ENCODE peak calls at places on chromosomes 12 and 14, in ten cellular contexts. D is fibroblast of pulmonary artery, H is coronary artery, M is HCT116, A is transverse colon, K is body of pancreas, I is A549, B is lower lobe of right lung, F is progenitor cell of endocrine pancreas, W is HFFc6. G is an unnamed sample.

GRCh38 chr14:55911794-55912193 is 206.4 kb upstream of the PELI2 start:
- DNase-seq in D (no peak), H (no peak), M (no peak), A (no peak), K (no peak), I (no peak), B (no peak), F (no peak), W (no peak), G (no peak)

GRCh38 chr14:31530136-31530535 is 31.1 kb upstream of the NUBPL start:
- DNase-seq in D (peak), H (no peak), M (no peak), A (no peak), K (no peak), I (no peak), B (no peak), F (no peak), W (no peak), G (no peak)

GRCh38 chr12:111991535-111991934 is 21.4 kb downstream of the TMEM116 start:
- DNase-seq in D (no peak), H (no peak), M (no peak), A (no peak), K (no peak), I (no peak), B (no peak), F (no peak), W (no peak), G (no peak)

GRCh38 chr12:109389146-109389545 is 41.4 kb downstream of the MYO1H start:
- DNase-seq in D (no peak), H (no peak), M (no peak), A (no peak), K (no peak), I (peak), B (no peak), F (no peak), W (no peak), G (no peak)

GRCh38 chr14:98924046-98924445 is 348.0 kb downstream of the BCL11B start:
- DNase-seq in D (no peak), H (no peak), M (no peak), A (no peak), K (no peak), I (no peak), B (no peak), F (no peak), W (no peak), G (no peak)

GRCh38 chr12:87413784-87414183 is 615.4 kb downstream of the C12orf50 start:
- DNase-seq in D (peak), H (no peak), M (no peak), A (no peak), K (no peak), I (no peak), B (no peak), F (no peak), W (no peak), G (no peak)

GRCh38 chr12:60106207-60106606 is 510.4 kb downstream of the SLC16A7 start:
- DNase-seq in D (peak), H (no peak), M (no peak), A (no peak), K (no peak), I (peak), B (no peak), F (no peak), W (peak), G (no peak)

GRCh38 chr14:100691395-100692025 is 35.2 kb upstream of the DLK1 start:
- DNase-seq in D (no peak), H (no peak), M (no peak), A (no peak), K (peak), I (no peak), B (no peak), F (no peak), W (no peak), G (no peak)

GRCh38 chr14:72472845-72473244 is 421.1 kb downstream of the DPF3 start:
- DNase-seq in D (peak), H (no peak), M (peak), A (no peak), K (no peak), I (peak), B (no peak), F (no peak), W (no peak), G (no peak)

GRCh38 chr12:1473418-1473817 is 121.0 kb downstream of the FBXL14 start:
- DNase-seq in D (no peak), H (no peak), M (no peak), A (peak), K (peak), I (no peak), B (no peak), F (no peak), W (no peak), G (no peak)

GRCh38 chr12:88471641-88472040 is 108.6 kb downstream of the KITLG start:
- DNase-seq in D (peak), H (no peak), M (peak), A (no peak), K (peak), I (peak), B (no peak), F (no peak), W (peak), G (peak)

GRCh38 chr12:110921262-110921661 is 883 bp upstream of the MYL2 start:
- DNase-seq in D (peak), H (no peak), M (no peak), A (no peak), K (no peak), I (peak), B (no peak), F (no peak), W (peak), G (no peak)

GRCh38 chr12:43722621-43723020 is 36.0 kb downstream of the PUS7L start:
- DNase-seq in D (no peak), H (no peak), M (no peak), A (no peak), K (no peak), I (no peak), B (no peak), F (no peak), W (no peak), G (no peak)

GRCh38 chr12:43730283-43730682 is 28.3 kb downstream of the PUS7L start:
- DNase-seq in D (no peak), H (no peak), M (no peak), A (no peak), K (no peak), I (no peak), B (no peak), F (no peak), W (no peak), G (no peak)

GRCh38 chr12:43728698-43729097 is 29.9 kb downstream of the PUS7L start:
- DNase-seq in D (no peak), H (no peak), M (no peak), A (no peak), K (no peak), I (no peak), B (no peak), F (no peak), W (no peak), G (no peak)

GRCh38 chr12:43723134-43723533 is 35.5 kb downstream of the PUS7L start:
- DNase-seq in D (no peak), H (no peak), M (no peak), A (no peak), K (no peak), I (no peak), B (no peak), F (no peak), W (no peak), G (no peak)

GRCh38 chr12:43728117-43728516 is 30.5 kb downstream of the PUS7L start:
- DNase-seq in D (peak), H (no peak), M (no peak), A (no peak), K (no peak), I (no peak), B (no peak), F (no peak), W (no peak), G (no peak)
- TF ChIP-seq CTCF in D (peak), H (no peak), M (peak), A (no peak), K (no peak), I (peak), B (peak), F (peak), W (peak), G (peak)

GRCh38 chr12:124947561-124948398 is 33.3 kb upstream of the UBC start:
- DNase-seq in D (no peak), H (no peak), M (no peak), A (no peak), K (no peak), I (no peak), B (no peak), F (no peak), W (no peak), G (no peak)
- TF ChIP-seq CTCF in D (no peak), H (no peak), M (no peak), A (no peak), K (no peak), I (no peak), B (no peak), F (no peak), W (no peak), G (no peak)

DNA sequence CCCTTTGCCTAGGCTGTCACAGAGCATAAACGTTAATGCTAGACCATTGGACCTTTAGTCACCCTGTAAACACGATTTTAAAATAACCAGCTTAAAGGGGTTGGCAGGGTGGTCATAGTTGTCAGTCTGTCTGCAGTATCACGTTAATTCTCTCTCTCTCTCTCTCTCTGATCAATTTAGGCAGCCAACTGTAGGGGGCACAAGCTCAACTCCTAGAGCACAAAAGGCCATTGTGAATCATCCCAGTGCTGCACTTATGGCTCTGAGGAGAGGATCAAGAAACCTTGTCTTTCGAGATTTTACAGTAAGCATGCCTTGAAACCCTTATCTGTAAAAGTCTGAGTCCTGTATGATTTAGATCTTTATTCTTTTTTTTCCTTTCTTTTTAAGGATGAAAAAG is 97.1 kb downstream of the SCAF11 start:
- DNase-seq in D (peak), H (no peak), M (peak), A (no peak), K (no peak), I (peak), B (no peak), F (no peak), W (no peak), G (no peak)
- TF ChIP-seq CTCF in D (peak), H (no peak), M (no peak), A (no peak), K (no peak), I (peak), B (no peak), F (peak), W (peak), G (no peak)

DNA sequence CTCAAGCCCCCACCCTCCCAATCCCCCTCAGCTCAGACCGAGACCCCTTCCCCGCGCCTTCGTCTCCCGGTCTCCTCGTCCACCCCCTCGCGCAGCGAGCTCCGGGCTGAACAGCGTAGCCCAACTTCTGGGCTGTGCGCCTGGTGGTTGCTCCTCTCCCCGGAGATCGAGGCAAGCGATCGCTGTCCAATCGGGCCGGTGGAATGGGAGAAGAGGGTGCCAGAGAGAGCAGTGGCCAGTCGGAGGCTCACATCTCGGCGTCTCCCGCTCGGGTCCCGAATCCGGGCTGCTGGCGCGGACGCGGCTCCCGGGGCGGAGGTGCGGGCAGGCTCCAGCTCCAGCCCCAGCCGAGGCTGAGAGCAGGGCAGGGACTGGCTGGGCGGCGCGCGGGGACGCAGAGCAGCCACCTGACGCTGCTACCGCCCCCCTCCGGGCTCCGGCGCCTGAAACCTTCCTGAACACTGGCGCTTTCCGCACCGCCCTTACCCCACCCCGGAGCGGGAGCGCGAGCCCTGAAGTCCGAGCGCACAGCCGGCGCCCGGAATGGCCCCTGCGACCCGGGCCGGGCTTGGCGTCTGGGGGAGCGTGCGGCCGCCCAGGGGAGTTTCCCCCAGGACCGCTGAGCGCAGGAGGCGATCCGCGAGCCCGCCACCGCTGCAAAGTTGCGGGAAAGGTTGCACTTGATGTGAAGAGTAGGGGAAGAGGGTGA is 508 bp upstream of the KCNH5 start:
- DNase-seq in D (peak), H (no peak), M (no peak), A (no peak), K (peak), I (peak), B (peak), F (peak), W (no peak), G (no peak)
- TF ChIP-seq CTCF in D (no peak), H (no peak), M (no peak), A (no peak), K (no peak), I (no peak), B (no peak), F (peak), W (no peak), G (no peak)

GRCh38 chr12:130872179-130873096 is 572 bp downstream of the RAN start:
- DNase-seq in D (peak), H (no peak), M (no peak), A (peak), K (peak), I (peak), B (peak), F (peak), W (no peak), G (peak)

GRCh38 chr12:130873106-130873795 is 1.4 kb downstream of the RAN start:
- DNase-seq in D (no peak), H (no peak), M (no peak), A (no peak), K (no peak), I (no peak), B (no peak), F (no peak), W (peak), G (no peak)

GRCh38 chr12:130871286-130872178 is at the start of gene RAN:
- DNase-seq in D (peak), H (peak), M (peak), A (peak), K (peak), I (peak), B (peak), F (peak), W (peak), G (peak)

GRCh38 chr12:130868412-130868811 is 3.5 kb upstream of the RAN start:
- DNase-seq in D (no peak), H (no peak), M (no peak), A (no peak), K (no peak), I (no peak), B (no peak), F (no peak), W (no peak), G (peak)

GRCh38 chr12:130870442-130871285 is 1.2 kb upstream of the RAN start:
- DNase-seq in D (peak), H (peak), M (peak), A (peak), K (peak), I (peak), B (peak), F (peak), W (peak), G (peak)
- TF ChIP-seq CTCF in D (peak), H (peak), M (no peak), A (peak), K (peak), I (peak), B (peak), F (peak), W (peak), G (no peak)

GRCh38 chr12:72136792-72137191 is 135.4 kb upstream of the TRHDE start:
- DNase-seq in D (no peak), H (no peak), M (no peak), A (no peak), K (no peak), I (no peak), B (no peak), F (no peak), W (no peak), G (no peak)

GRCh38 chr12:72146495-72146894 is 125.7 kb upstream of the TRHDE start:
- DNase-seq in D (no peak), H (no peak), M (no peak), A (no peak), K (no peak), I (no peak), B (no peak), F (no peak), W (no peak), G (no peak)

GRCh38 chr12:72139411-72139810 is 132.8 kb upstream of the TRHDE start:
- DNase-seq in D (no peak), H (no peak), M (no peak), A (no peak), K (no peak), I (no peak), B (no peak), F (no peak), W (no peak), G (no peak)

GRCh38 chr12:72144553-72144952 is 127.6 kb upstream of the TRHDE start:
- DNase-seq in D (no peak), H (no peak), M (no peak), A (no peak), K (no peak), I (no peak), B (no peak), F (no peak), W (no peak), G (no peak)

GRCh38 chr12:72141381-72141780 is 130.8 kb upstream of the TRHDE start:
- DNase-seq in D (peak), H (no peak), M (peak), A (no peak), K (no peak), I (peak), B (no peak), F (no peak), W (peak), G (no peak)
- TF ChIP-seq CTCF in D (no peak), H (no peak), M (no peak), A (no peak), K (no peak), I (no peak), B (no peak), F (peak), W (peak), G (no peak)

GRCh38 chr14:73723799-73724621 is 9.8 kb upstream of the PNMA1 start:
- DNase-seq in D (peak), H (peak), M (no peak), A (no peak), K (peak), I (peak), B (peak), F (no peak), W (peak), G (peak)
- TF ChIP-seq CTCF in D (no peak), H (no peak), M (no peak), A (no peak), K (no peak), I (peak), B (no peak), F (no peak), W (peak), G (peak)

GRCh38 chr12:20716037-20716436 is 20.9 kb downstream of the SLCO1C1 start:
- DNase-seq in D (no peak), H (no peak), M (peak), A (peak), K (no peak), I (peak), B (no peak), F (no peak), W (no peak), G (no peak)
- TF ChIP-seq CTCF in D (no peak), H (no peak), M (peak), A (no peak), K (no peak), I (no peak), B (no peak), F (peak), W (no peak), G (no peak)

DNA sequence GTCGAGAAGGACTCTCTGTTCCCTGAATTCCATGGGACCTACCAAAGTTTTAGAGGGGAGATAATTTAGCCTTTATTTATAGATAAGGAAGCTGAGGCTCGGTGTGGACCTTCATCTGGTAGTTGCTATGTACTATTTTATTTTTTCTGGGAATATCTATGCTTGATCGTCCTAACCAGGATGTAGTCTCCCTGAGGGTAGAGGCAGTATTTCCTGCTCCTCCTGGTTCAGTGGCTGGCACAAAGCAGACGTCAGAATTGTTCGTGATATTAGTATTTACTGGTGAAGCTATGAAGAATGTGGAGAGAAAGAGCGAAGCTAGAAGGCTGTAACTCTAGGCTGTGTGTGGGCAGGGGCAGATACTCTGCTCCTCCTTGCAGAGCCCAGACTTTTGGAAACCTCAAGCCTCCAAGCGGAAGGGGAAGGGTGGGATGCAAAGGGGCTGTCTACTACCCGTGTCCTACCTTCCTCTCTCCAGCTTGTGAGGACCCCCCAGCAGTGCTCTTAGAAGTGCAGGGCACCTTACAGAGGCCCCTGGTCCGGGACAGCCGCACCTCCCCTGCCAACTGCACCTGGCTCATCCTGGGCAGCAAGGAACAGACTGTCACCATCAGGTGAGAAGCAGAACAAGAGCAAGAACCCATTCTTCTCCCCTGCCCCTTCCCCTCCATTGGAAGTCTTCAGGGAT is 1.4 kb downstream of the LRP10 start:
- DNase-seq in D (peak), H (no peak), M (no peak), A (no peak), K (no peak), I (no peak), B (peak), F (no peak), W (peak), G (no peak)
- TF ChIP-seq CTCF in D (no peak), H (no peak), M (no peak), A (no peak), K (no peak), I (peak), B (no peak), F (no peak), W (peak), G (no peak)

G was measured in adrenal gland.